ENCODE peak calls at places on chromosome 1, in ten cellular contexts. One of them, this sample, is unnamed.

GRCh38 chr1:44584167-44584566 is 90.1 kb downstream of the TMEM53 start:
- DNase-seq in heart right ventricle: no peak
- DNase-seq in foreskin fibroblast: peak; percentile 10
- DNase-seq in WTC11: no peak
- DNase-seq in transverse colon: peak; percentile 73
- DNase-seq in GM20000: no peak
- DNase-seq in CD8-positive, alpha-beta T cell: no peak
- DNase-seq in fibroblast of pulmonary artery: no peak
- DNase-seq in GM23338: no peak
- DNase-seq in AG09319: no peak
- DNase-seq in this sample: no peak

GRCh38 chr1:205541161-205541886 is 36.9 kb downstream of the CDK18 start:
- DNase-seq in heart right ventricle: no peak
- DNase-seq in foreskin fibroblast: no peak
- DNase-seq in WTC11: no peak
- DNase-seq in transverse colon: peak; percentile 2
- DNase-seq in GM20000: no peak
- DNase-seq in CD8-positive, alpha-beta T cell: no peak
- DNase-seq in fibroblast of pulmonary artery: no peak
- DNase-seq in GM23338: no peak
- DNase-seq in AG09319: no peak
- DNase-seq in this sample: no peak

GRCh38 chr1:10146391-10146790 is 64.0 kb upstream of the KIF1B start:
- DNase-seq in heart right ventricle: no peak
- DNase-seq in foreskin fibroblast: no peak
- DNase-seq in WTC11: no peak
- DNase-seq in transverse colon: no peak
- DNase-seq in GM20000: no peak
- DNase-seq in CD8-positive, alpha-beta T cell: no peak
- DNase-seq in fibroblast of pulmonary artery: no peak
- DNase-seq in GM23338: peak; percentile 14
- DNase-seq in AG09319: no peak
- DNase-seq in this sample: no peak

GRCh38 chr1:6353948-6354658 is 39.5 kb downstream of the ACOT7 start:
- DNase-seq in heart right ventricle: peak; percentile 58
- DNase-seq in foreskin fibroblast: peak; percentile 31
- DNase-seq in WTC11: no peak
- DNase-seq in transverse colon: peak; percentile 76
- DNase-seq in GM20000: no peak
- DNase-seq in CD8-positive, alpha-beta T cell: no peak
- DNase-seq in fibroblast of pulmonary artery: no peak
- DNase-seq in GM23338: no peak
- DNase-seq in AG09319: no peak
- DNase-seq in this sample: no peak

GRCh38 chr1:168843950-168844349 is 114.9 kb upstream of the DPT start:
- DNase-seq in heart right ventricle: no peak
- DNase-seq in foreskin fibroblast: no peak
- DNase-seq in WTC11: no peak
- DNase-seq in transverse colon: no peak
- DNase-seq in GM20000: no peak
- DNase-seq in CD8-positive, alpha-beta T cell: no peak
- DNase-seq in fibroblast of pulmonary artery: no peak
- DNase-seq in GM23338: no peak
- DNase-seq in AG09319: no peak
- DNase-seq in this sample: no peak

GRCh38 chr1:115327270-115327669 is 10.8 kb downstream of the NGF start:
- DNase-seq in heart right ventricle: no peak
- DNase-seq in foreskin fibroblast: peak; percentile 22
- DNase-seq in WTC11: no peak
- DNase-seq in transverse colon: no peak
- DNase-seq in GM20000: no peak
- DNase-seq in CD8-positive, alpha-beta T cell: no peak
- DNase-seq in fibroblast of pulmonary artery: no peak
- DNase-seq in GM23338: no peak
- DNase-seq in AG09319: no peak
- DNase-seq in this sample: no peak

GRCh38 chr1:84427520-84428188 is 29.4 kb downstream of the DNASE2B start:
- DNase-seq in heart right ventricle: no peak
- DNase-seq in foreskin fibroblast: no peak
- DNase-seq in WTC11: no peak
- DNase-seq in transverse colon: no peak
- DNase-seq in GM20000: no peak
- DNase-seq in CD8-positive, alpha-beta T cell: no peak
- DNase-seq in fibroblast of pulmonary artery: no peak
- DNase-seq in GM23338: no peak
- DNase-seq in AG09319: no peak
- DNase-seq in this sample: no peak

GRCh38 chr1:196877964-196878363 is 9.9 kb upstream of the CFHR4 start:
- DNase-seq in heart right ventricle: no peak
- DNase-seq in foreskin fibroblast: peak; percentile 51
- DNase-seq in WTC11: peak; percentile 83
- DNase-seq in transverse colon: no peak
- DNase-seq in GM20000: no peak
- DNase-seq in CD8-positive, alpha-beta T cell: no peak
- DNase-seq in fibroblast of pulmonary artery: peak; percentile 17
- DNase-seq in GM23338: peak; percentile 91
- DNase-seq in AG09319: no peak
- DNase-seq in this sample: peak; percentile 56

GRCh38 chr1:226679853-226680516 is 59.1 kb downstream of the ITPKB start:
- DNase-seq in heart right ventricle: peak; percentile 91
- DNase-seq in foreskin fibroblast: peak; percentile 75
- DNase-seq in WTC11: peak; percentile 95
- DNase-seq in transverse colon: peak; percentile 87
- DNase-seq in GM20000: peak; percentile 75
- DNase-seq in CD8-positive, alpha-beta T cell: peak; percentile 86
- DNase-seq in fibroblast of pulmonary artery: peak; percentile 68
- DNase-seq in GM23338: peak; percentile 99
- DNase-seq in AG09319: no peak
- DNase-seq in this sample: peak; percentile 85
- TF ChIP-seq CTCF in heart right ventricle: no peak
- TF ChIP-seq CTCF in foreskin fibroblast: no peak
- TF ChIP-seq CTCF in WTC11: no peak
- TF ChIP-seq CTCF in transverse colon: no peak
- TF ChIP-seq CTCF in GM20000: no peak
- TF ChIP-seq CTCF in CD8-positive, alpha-beta T cell: no peak
- TF ChIP-seq CTCF in fibroblast of pulmonary artery: no peak
- TF ChIP-seq CTCF in GM23338: no peak
- TF ChIP-seq CTCF in AG09319: no peak
- TF ChIP-seq CTCF in this sample: no peak

GRCh38 chr1:43344267-43344666 is 6.6 kb downstream of the MPL start:
- DNase-seq in heart right ventricle: peak; percentile 60
- DNase-seq in foreskin fibroblast: no peak
- DNase-seq in WTC11: no peak
- DNase-seq in transverse colon: no peak
- DNase-seq in GM20000: no peak
- DNase-seq in CD8-positive, alpha-beta T cell: no peak
- DNase-seq in fibroblast of pulmonary artery: no peak
- DNase-seq in GM23338: no peak
- DNase-seq in AG09319: no peak
- DNase-seq in this sample: no peak
- TF ChIP-seq CTCF in heart right ventricle: no peak
- TF ChIP-seq CTCF in foreskin fibroblast: no peak
- TF ChIP-seq CTCF in WTC11: no peak
- TF ChIP-seq CTCF in transverse colon: no peak
- TF ChIP-seq CTCF in GM20000: no peak
- TF ChIP-seq CTCF in CD8-positive, alpha-beta T cell: no peak
- TF ChIP-seq CTCF in fibroblast of pulmonary artery: no peak
- TF ChIP-seq CTCF in GM23338: no peak
- TF ChIP-seq CTCF in AG09319: no peak
- TF ChIP-seq CTCF in this sample: no peak

GRCh38 chr1:156626079-156626438 is 6.8 kb downstream of the HAPLN2 start:
- DNase-seq in heart right ventricle: no peak
- DNase-seq in foreskin fibroblast: no peak
- DNase-seq in WTC11: no peak
- DNase-seq in transverse colon: no peak
- DNase-seq in GM20000: no peak
- DNase-seq in CD8-positive, alpha-beta T cell: no peak
- DNase-seq in fibroblast of pulmonary artery: no peak
- DNase-seq in GM23338: no peak
- DNase-seq in AG09319: no peak
- DNase-seq in this sample: no peak
- TF ChIP-seq CTCF in heart right ventricle: no peak
- TF ChIP-seq CTCF in foreskin fibroblast: no peak
- TF ChIP-seq CTCF in WTC11: no peak
- TF ChIP-seq CTCF in transverse colon: no peak
- TF ChIP-seq CTCF in GM20000: no peak
- TF ChIP-seq CTCF in CD8-positive, alpha-beta T cell: peak; percentile 24
- TF ChIP-seq CTCF in fibroblast of pulmonary artery: no peak
- TF ChIP-seq CTCF in GM23338: no peak
- TF ChIP-seq CTCF in AG09319: no peak
- TF ChIP-seq CTCF in this sample: peak; percentile 48

GRCh38 chr1:18693256-18694098 is 62.8 kb downstream of the PAX7 start:
- DNase-seq in heart right ventricle: no peak
- DNase-seq in foreskin fibroblast: no peak
- DNase-seq in WTC11: peak; percentile 89
- DNase-seq in transverse colon: no peak
- DNase-seq in GM20000: no peak
- DNase-seq in CD8-positive, alpha-beta T cell: no peak
- DNase-seq in fibroblast of pulmonary artery: no peak
- DNase-seq in GM23338: peak; percentile 96
- DNase-seq in AG09319: no peak
- DNase-seq in this sample: peak; percentile 72
- TF ChIP-seq CTCF in heart right ventricle: no peak
- TF ChIP-seq CTCF in foreskin fibroblast: no peak
- TF ChIP-seq CTCF in WTC11: no peak
- TF ChIP-seq CTCF in transverse colon: no peak
- TF ChIP-seq CTCF in GM20000: no peak
- TF ChIP-seq CTCF in CD8-positive, alpha-beta T cell: no peak
- TF ChIP-seq CTCF in fibroblast of pulmonary artery: no peak
- TF ChIP-seq CTCF in GM23338: peak; percentile 59
- TF ChIP-seq CTCF in AG09319: no peak
- TF ChIP-seq CTCF in this sample: no peak

This sample was measured in nephron progenitor cell.